ENCODE peak calls at places on chromosomes 1 and 21, in five cellular contexts. Q is heart left ventricle, L is body of pancreas, D is transverse colon, U is stomach. V is an unnamed sample.

GRCh38 chr1:203402609-203403337 is 51.9 kb upstream of the FMOD start:
- DNase-seq in L (no peak), Q (no peak), U (no peak), D (no peak), V (no peak)

GRCh38 chr21:16239659-16240265 is 510.0 kb downstream of the USP25 start:
- DNase-seq in L (no peak), D (no peak), U (no peak), Q (no peak), V (no peak)

GRCh38 chr1:49995734-49996133 is 28.0 kb downstream of the AGBL4 start:
- DNase-seq in Q (no peak), L (no peak), D (no peak), U (no peak), V (no peak)

GRCh38 chr1:1273152-1273534 is 511 bp downstream of the UBE2J2 start:
- DNase-seq in Q (no peak), L (no peak), U (no peak), D (no peak), V (no peak)

GRCh38 chr1:96365076-96365475 is 356.5 kb upstream of the PTBP2 start:
- DNase-seq in U (no peak), L (no peak), D (no peak), Q (no peak), V (no peak)

GRCh38 chr1:8252266-8252951 is 65.5 kb upstream of the SLC45A1 start:
- DNase-seq in Q (no peak), D (no peak), L (peak), U (no peak), V (no peak)

GRCh38 chr1:3426956-3427535 is 27.4 kb upstream of the ARHGEF16 start:
- DNase-seq in D (no peak), U (no peak), Q (peak), L (no peak), V (no peak)

GRCh38 chr1:109895720-109896504 is 14.7 kb upstream of the CSF1 start:
- DNase-seq in U (no peak), Q (peak), L (no peak), D (no peak), V (peak)

GRCh38 chr1:25063591-25064416 is 133.7 kb upstream of the RUNX3 start:
- DNase-seq in U (no peak), Q (no peak), L (no peak), D (no peak), V (peak)

GRCh38 chr1:237241038-237241437 is 199.1 kb downstream of the RYR2 start:
- DNase-seq in D (no peak), L (no peak), Q (no peak), U (no peak), V (no peak)

GRCh38 chr1:43143441-43143888 is 28.6 kb downstream of the EBNA1BP2 start:
- DNase-seq in L (no peak), U (no peak), D (no peak), Q (no peak), V (no peak)

GRCh38 chr1:91801496-91802115 is 84.3 kb downstream of the TGFBR3 start:
- DNase-seq in D (no peak), Q (no peak), U (no peak), L (no peak), V (no peak)

GRCh38 chr1:234845097-234845660 is 235.2 kb upstream of the IRF2BP2 start:
- DNase-seq in L (peak), U (no peak), D (no peak), Q (no peak), V (no peak)

GRCh38 chr1:224747578-224747977 is 131.5 kb downstream of the CNIH3 start:
- DNase-seq in U (no peak), Q (peak), L (no peak), D (no peak), V (peak)

GRCh38 chr1:36156329-36157114 is 562 bp downstream of the MAP7D1 start:
- DNase-seq in D (peak), L (peak), Q (peak), U (peak), V (no peak)

GRCh38 chr1:4851666-4852065 is 197.3 kb downstream of the AJAP1 start:
- DNase-seq in Q (no peak), U (no peak), L (no peak), D (no peak), V (no peak)

GRCh38 chr1:8047686-8048522 is 21.8 kb upstream of the ERRFI1 start:
- DNase-seq in U (no peak), Q (peak), L (no peak), D (no peak), V (no peak)

GRCh38 chr1:60866884-60867648 is 215.3 kb upstream of the NFIA start:
- DNase-seq in D (no peak), Q (no peak), L (no peak), U (no peak), V (no peak)

GRCh38 chr1:151197863-151198253 is 494 bp upstream of the PIP5K1A start:
- DNase-seq in U (no peak), Q (no peak), D (peak), L (peak), V (no peak)

GRCh38 chr1:8976338-8976737 is 30.7 kb downstream of the CA6 start:
- DNase-seq in Q (no peak), L (no peak), U (no peak), D (no peak), V (no peak)

GRCh38 chr1:78284354-78284753 is 206.4 kb upstream of the PTGFR start:
- DNase-seq in D (peak), Q (peak), U (no peak), L (peak), V (no peak)

GRCh38 chr1:176843352-176844297 is 320.9 kb downstream of the ASTN1 start:
- DNase-seq in D (no peak), Q (peak), U (no peak), L (peak), V (no peak)

GRCh38 chr1:232635778-232636356 is 5.9 kb upstream of the SIPA1L2 start:
- DNase-seq in D (no peak), L (no peak), U (no peak), Q (no peak), V (peak)

GRCh38 chr1:197632000-197632399 is 143.3 kb downstream of the DENND1B start:
- DNase-seq in L (no peak), Q (no peak), U (no peak), D (no peak), V (no peak)

GRCh38 chr1:4931486-4931885 is 277.1 kb downstream of the AJAP1 start:
- DNase-seq in Q (no peak), L (no peak), D (no peak), U (no peak), V (no peak)

GRCh38 chr1:1540817-1541628 is 599 bp upstream of the TMEM240 start:
- DNase-seq in U (no peak), L (no peak), Q (no peak), D (no peak), V (no peak)

GRCh38 chr1:53878492-53879105 is 11.0 kb downstream of the YIPF1 start:
- DNase-seq in U (no peak), D (no peak), Q (no peak), L (no peak), V (no peak)

GRCh38 chr1:17562375-17562774 is 22.9 kb downstream of the ARHGEF10L start:
- DNase-seq in U (no peak), Q (no peak), L (no peak), D (no peak), V (no peak)

GRCh38 chr1:174800221-174800791 is 199.4 kb upstream of the CACYBP start:
- DNase-seq in Q (no peak), D (no peak), U (no peak), L (peak), V (no peak)

GRCh38 chr1:67336157-67336556 is 28.5 kb downstream of the IL12RB2 start:
- DNase-seq in L (no peak), D (no peak), U (no peak), Q (no peak), V (no peak)

DNA sequence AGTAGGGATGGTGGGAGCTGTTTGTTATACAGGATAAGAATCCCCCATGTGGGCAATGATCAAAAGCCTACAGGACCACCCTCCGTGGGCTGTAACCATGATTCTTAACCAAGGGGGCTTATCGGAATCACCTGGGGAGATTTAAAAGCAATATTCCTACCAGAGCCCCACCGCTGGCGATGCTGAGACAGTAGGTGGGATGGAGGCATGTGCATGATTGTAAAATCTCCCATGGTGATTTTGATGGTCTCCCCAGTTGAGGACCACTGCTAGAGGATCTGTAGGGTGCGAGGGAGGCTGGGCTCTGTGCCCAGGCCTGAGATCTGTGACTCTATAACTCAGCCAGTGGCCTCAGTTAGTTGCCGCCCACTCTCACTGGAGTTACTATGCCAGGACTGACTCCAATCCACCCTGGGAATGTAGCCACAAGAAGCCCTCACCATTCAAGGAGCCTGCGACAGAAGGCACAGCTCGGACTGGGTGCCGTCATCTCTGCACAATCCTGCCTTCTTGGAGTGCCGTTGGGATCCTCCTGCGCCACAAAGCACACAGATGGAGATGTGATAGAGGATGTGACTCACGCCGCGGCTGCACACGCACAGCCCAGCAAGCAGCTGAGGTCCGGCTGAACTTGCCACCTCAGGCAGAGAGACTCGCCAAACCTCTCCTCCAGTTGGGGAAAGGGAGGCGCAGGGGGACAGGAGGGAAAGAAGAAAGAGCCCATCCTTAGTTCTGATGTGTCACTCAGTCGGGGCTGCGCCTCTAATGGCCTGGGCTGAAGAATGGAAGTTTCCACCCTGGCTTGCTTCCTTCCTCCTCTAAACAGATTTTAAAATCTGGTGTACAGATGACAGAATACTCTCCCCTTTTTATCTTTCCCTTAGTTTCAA is 26.5 kb downstream of the AKNAD1 start:
- DNase-seq in L (peak), U (peak), D (peak), Q (peak), V (peak)
- TF ChIP-seq POLR2A in L (no peak), U (no peak), D (no peak), Q (no peak), V (peak)

DNA sequence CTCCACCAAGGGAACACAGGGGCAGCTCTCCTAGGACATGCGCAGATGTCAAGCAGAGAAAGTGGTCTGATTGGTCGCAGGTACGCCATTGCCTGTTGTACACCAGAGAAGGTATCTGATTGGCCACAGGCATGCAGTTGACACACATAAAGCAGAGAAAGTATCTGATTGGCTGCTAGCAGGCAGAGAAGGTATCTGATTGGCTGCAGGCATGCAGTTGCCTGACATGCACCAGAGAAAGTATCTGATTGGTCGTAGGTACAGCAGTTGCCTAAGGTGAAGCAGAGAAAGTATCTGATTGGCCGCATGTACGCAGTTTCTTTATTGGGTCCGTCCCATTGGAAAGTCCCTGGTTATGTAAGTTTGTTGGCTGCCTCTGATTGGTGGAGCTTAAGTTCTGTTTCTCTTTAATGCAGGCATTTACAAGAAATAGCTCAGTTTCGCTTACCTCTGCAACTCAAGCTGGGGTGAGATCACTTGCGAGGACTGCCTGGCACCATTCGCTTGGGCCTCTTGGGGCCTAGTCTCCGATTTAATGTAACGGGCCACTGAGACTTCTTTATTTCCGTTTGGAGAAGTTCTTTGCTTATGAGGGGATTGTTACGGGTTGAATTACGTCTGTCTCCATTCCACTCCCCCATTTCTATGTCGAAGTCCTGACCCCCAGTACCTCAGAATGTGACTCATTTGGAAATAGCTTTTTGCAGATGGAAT is 74.2 kb downstream of the SIK1 start:
- DNase-seq in U (no peak), L (no peak), D (peak), Q (no peak), V (peak)
- TF ChIP-seq POLR2A in U (no peak), L (no peak), D (no peak), Q (no peak), V (no peak)

GRCh38 chr1:98323906-98324358 is 337.6 kb upstream of the SNX7 start:
- DNase-seq in Q (peak), D (peak), L (no peak), U (peak), V (no peak)
- TF ChIP-seq POLR2A in Q (no peak), D (no peak), L (no peak), U (no peak), V (no peak)

GRCh38 chr21:45131537-45131999 is 57.2 kb downstream of the ADARB1 start:
- DNase-seq in L (no peak), Q (no peak), U (no peak), D (no peak), V (no peak)

GRCh38 chr21:45135122-45135521 is 60.7 kb downstream of the ADARB1 start:
- DNase-seq in D (no peak), U (no peak), Q (no peak), L (no peak), V (no peak)

GRCh38 chr21:45134677-45135076 is 60.3 kb downstream of the ADARB1 start:
- DNase-seq in L (no peak), D (no peak), U (no peak), Q (no peak), V (no peak)

GRCh38 chr21:45130324-45130774 is 56.0 kb downstream of the ADARB1 start:
- DNase-seq in D (no peak), L (no peak), Q (no peak), U (no peak), V (peak)

GRCh38 chr21:45132841-45133573 is 58.6 kb downstream of the ADARB1 start:
- DNase-seq in L (no peak), U (no peak), D (no peak), Q (peak), V (no peak)
- TF ChIP-seq POLR2A in L (no peak), U (no peak), D (no peak), Q (no peak), V (no peak)

GRCh38 chr1:27959792-27960603 is at the start of gene XKR8:
- DNase-seq in D (peak), U (peak), L (peak), Q (peak), V (peak)
- TF ChIP-seq POLR2A in D (peak), U (no peak), L (peak), Q (no peak), V (no peak)

GRCh38 chr1:211497489-211498045 is 5.6 kb upstream of the RD3 start:
- DNase-seq in U (no peak), Q (no peak), D (no peak), L (no peak), V (no peak)

GRCh38 chr1:211503542-211503941 is 11.6 kb upstream of the RD3 start:
- DNase-seq in Q (no peak), L (no peak), U (no peak), D (no peak), V (no peak)

GRCh38 chr1:211507365-211507764 is 15.4 kb upstream of the RD3 start:
- DNase-seq in U (no peak), L (no peak), D (no peak), Q (no peak), V (no peak)

DNA sequence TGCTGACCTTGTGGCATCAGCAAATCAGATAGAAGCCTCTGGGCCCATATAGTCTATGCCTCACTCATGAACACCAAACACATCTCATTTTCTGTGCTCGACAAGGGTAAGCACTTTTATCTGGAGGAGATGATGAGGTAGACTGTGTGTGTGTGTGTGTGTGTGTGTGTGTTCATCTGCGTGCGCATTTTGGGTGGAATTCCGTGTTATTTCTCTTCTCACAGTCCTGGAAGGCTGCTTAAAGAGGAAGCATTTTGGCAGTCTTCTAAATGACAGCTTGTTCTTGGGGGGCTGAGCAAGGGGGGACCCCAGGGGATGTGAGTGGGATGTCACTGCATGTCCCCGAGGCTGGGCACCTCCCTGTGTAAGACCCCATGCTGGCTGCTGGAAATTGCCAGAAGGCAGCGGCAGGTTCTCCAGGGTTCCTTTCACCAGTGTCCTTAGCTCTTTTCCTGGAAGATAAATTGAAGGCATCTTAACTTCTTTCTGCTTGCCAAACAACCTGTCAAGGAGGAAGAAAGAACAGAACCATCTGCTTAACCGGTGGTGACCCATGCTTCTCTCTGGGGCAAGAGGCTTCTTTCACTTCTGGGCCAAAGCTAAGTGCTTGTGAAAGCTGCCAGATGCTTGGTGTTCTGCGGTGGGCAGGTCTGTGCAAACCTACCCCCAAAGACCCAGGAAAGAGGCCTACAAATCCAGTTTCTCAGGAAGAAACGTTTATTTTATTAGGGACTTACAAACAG is 9.9 kb upstream of the RD3 start:
- DNase-seq in L (no peak), Q (no peak), U (no peak), D (no peak), V (no peak)
- TF ChIP-seq POLR2A in L (no peak), Q (no peak), U (no peak), D (no peak), V (no peak)

GRCh38 chr1:186943891-186944686 is 115.3 kb downstream of the PLA2G4A start:
- DNase-seq in L (no peak), Q (no peak), D (no peak), U (no peak), V (no peak)
- TF ChIP-seq POLR2A in L (no peak), Q (no peak), D (no peak), U (no peak), V (no peak)

GRCh38 chr1:40384413-40384762 is 10.9 kb downstream of the SMAP2 start:
- DNase-seq in D (no peak), L (peak), Q (no peak), U (peak), V (no peak)

GRCh38 chr1:40383095-40383487 is 9.6 kb downstream of the SMAP2 start:
- DNase-seq in L (peak), U (peak), D (no peak), Q (no peak), V (no peak)

GRCh38 chr1:40384887-40385286 is 11.4 kb downstream of the SMAP2 start:
- DNase-seq in Q (no peak), D (no peak), L (no peak), U (no peak), V (no peak)

GRCh38 chr1:40382601-40383000 is 9.1 kb downstream of the SMAP2 start:
- DNase-seq in D (no peak), L (peak), Q (no peak), U (no peak), V (no peak)

GRCh38 chr1:40383488-40384412 is 10.2 kb downstream of the SMAP2 start:
- DNase-seq in Q (no peak), L (peak), U (peak), D (no peak), V (no peak)
- TF ChIP-seq POLR2A in Q (no peak), L (no peak), U (no peak), D (no peak), V (no peak)

V was measured in H54.